ENCODE peak calls at places on chromosomes 11 and 22, in four cellular contexts. C, D, O and I are unnamed samples.

GRCh38 chr11:118889796-118890195 is 6.1 kb downstream of the CXCR5 start:
- DNase-seq in C (peak), D (peak), O (no peak), I (peak)

GRCh38 chr11:72217856-72218745 is 1.5 kb downstream of the FOLR2 start:
- DNase-seq in C (no peak), D (no peak), O (no peak), I (no peak)

GRCh38 chr22:27602390-27602789 is 199.2 kb downstream of the MN1 start:
- DNase-seq in C (no peak), D (no peak), O (no peak), I (no peak)

GRCh38 chr22:44625981-44626687 is 75.9 kb upstream of the PRR5 start:
- DNase-seq in C (peak), D (peak), O (peak), I (peak)

GRCh38 chr22:31872209-31872608 is 72.1 kb upstream of the YWHAH start:
- DNase-seq in C (no peak), D (no peak), O (no peak), I (peak)

GRCh38 chr22:32050678-32051515 is 7.8 kb downstream of the SLC5A1 start:
- DNase-seq in C (peak), D (peak), O (peak), I (no peak)

GRCh38 chr11:119372260-119373058 is 9.0 kb downstream of the USP2 start:
- DNase-seq in C (no peak), D (no peak), O (no peak), I (no peak)

GRCh38 chr11:88363004-88363403 is 25.5 kb upstream of the CTSC start:
- DNase-seq in C (no peak), D (no peak), O (no peak), I (no peak)

GRCh38 chr22:29031236-29031982 is 30.2 kb downstream of the C22orf31 start:
- DNase-seq in C (peak), D (peak), O (no peak), I (peak)

GRCh38 chr11:108170191-108170590 is 48.8 kb downstream of the ACAT1 start:
- DNase-seq in C (no peak), D (no peak), O (no peak), I (no peak)

GRCh38 chr22:50713571-50714056 is 24.4 kb upstream of the ACR start:
- DNase-seq in C (no peak), D (no peak), O (no peak), I (no peak)

GRCh38 chr22:45469573-45470383 is 32.9 kb upstream of the FBLN1 start:
- DNase-seq in C (peak), D (peak), O (no peak), I (no peak)

GRCh38 chr11:44779736-44780520 is 53.2 kb downstream of the TSPAN18 start:
- DNase-seq in C (no peak), D (no peak), O (no peak), I (no peak)

GRCh38 chr11:128513915-128514681 is 73.3 kb downstream of the ETS1 start:
- DNase-seq in C (no peak), D (no peak), O (no peak), I (no peak)

GRCh38 chr11:57358543-57358961 is 20.4 kb downstream of the P2RX3 start:
- DNase-seq in C (no peak), D (no peak), O (no peak), I (no peak)